ENCODE peak calls at places on chromosomes 16 and 17, in nine cellular contexts. X, Y, K, Q, F, J, R, A and L are unnamed samples.

GRCh38 chr16:73172621-73173312 is 124.8 kb upstream of the ZFHX3 start:
- DNase-seq in Q (peak), Y (peak), A (no peak), X (no peak), R (no peak), F (peak), J (peak), K (no peak), L (no peak)

GRCh38 chr16:57045694-57046381 is 46.5 kb upstream of the CPNE2 start:
- DNase-seq in K (no peak), F (peak), Y (peak), J (peak), X (peak), R (peak), A (no peak), Q (no peak), L (peak)

GRCh38 chr17:79777844-79778503 is at the start of gene CBX2:
- DNase-seq in A (peak), J (peak), Q (peak), K (peak), X (peak), Y (peak), R (peak), F (peak), L (no peak)

GRCh38 chr17:40518401-40519088 is 17.1 kb upstream of the TNS4 start:
- DNase-seq in J (peak), F (no peak), X (no peak), Y (no peak), R (no peak), A (no peak), K (no peak), Q (no peak), L (peak)

GRCh38 chr16:82506734-82507133 is 120.0 kb upstream of the CDH13 start:
- DNase-seq in Y (no peak), K (no peak), R (no peak), J (no peak), Q (no peak), X (no peak), F (peak), A (no peak), L (no peak)

GRCh38 chr17:50946223-50946890 is 80.2 kb upstream of the TOB1 start:
- DNase-seq in Y (no peak), A (no peak), J (no peak), Q (no peak), K (peak), X (no peak), R (no peak), F (no peak), L (peak)

GRCh38 chr17:50468120-50469004 is at the start of gene CHAD:
- DNase-seq in R (no peak), Q (no peak), K (no peak), Y (no peak), A (no peak), X (peak), J (no peak), F (no peak), L (no peak)

GRCh38 chr17:9645858-9646555 is 690 bp downstream of the USP43 start:
- DNase-seq in R (no peak), Q (peak), J (no peak), K (no peak), F (no peak), Y (peak), X (peak), A (no peak), L (no peak)

GRCh38 chr17:43398724-43399595 is at the start of gene ARL4D:
- DNase-seq in J (peak), Y (peak), Q (peak), R (peak), A (peak), X (peak), F (peak), K (peak), L (peak)

GRCh38 chr17:39002991-39003715 is 36.0 kb upstream of the FBXO47 start:
- DNase-seq in A (peak), K (peak), F (no peak), Q (peak), X (peak), J (peak), R (no peak), Y (no peak), L (peak)

GRCh38 chr16:65015577-65015976 is 106.3 kb downstream of the CDH11 start:
- DNase-seq in J (no peak), F (no peak), R (no peak), Y (no peak), Q (no peak), X (no peak), A (no peak), K (no peak), L (no peak)

GRCh38 chr16:53904533-53904932 is 200.6 kb downstream of the FTO start:
- DNase-seq in R (no peak), F (no peak), K (no peak), J (no peak), A (no peak), Y (no peak), X (peak), Q (no peak), L (no peak)

GRCh38 chr16:54525104-54525503 is 238.5 kb upstream of the IRX3 start:
- DNase-seq in A (no peak), F (no peak), K (no peak), J (no peak), R (no peak), Y (no peak), Q (no peak), X (no peak), L (no peak)

GRCh38 chr17:40821536-40821935 is 878 bp downstream of the KRT10 start:
- DNase-seq in F (no peak), R (no peak), Q (no peak), J (peak), A (no peak), X (no peak), Y (no peak), K (no peak), L (no peak)

GRCh38 chr16:88681084-88681680 is 5.1 kb downstream of the SNAI3 start:
- DNase-seq in F (no peak), J (no peak), K (no peak), Q (peak), R (no peak), Y (peak), A (no peak), X (no peak), L (peak)

GRCh38 chr16:3904875-3905274 is 24.4 kb upstream of the CREBBP start:
- DNase-seq in X (no peak), Q (no peak), F (no peak), A (no peak), R (no peak), Y (no peak), J (no peak), K (no peak), L (no peak)